ENCODE peak calls at places on chromosome 15, in four cellular contexts. One of them, this sample, is unnamed.

GRCh38 chr15:91853968-91854943 is 748 bp downstream of the SLCO3A1 start:
- DNase-seq in AG04450: no peak
- DNase-seq in astrocyte of the spinal cord: peak
- DNase-seq in pancreas: peak
- DNase-seq in this sample: peak

GRCh38 chr15:29268706-29269484 is 727 bp downstream of the NSMCE3 start:
- DNase-seq in AG04450: no peak
- DNase-seq in astrocyte of the spinal cord: peak
- DNase-seq in pancreas: peak
- DNase-seq in this sample: peak

GRCh38 chr15:78396976-78397375 is 41.0 kb upstream of the IREB2 start:
- DNase-seq in AG04450: no peak
- DNase-seq in astrocyte of the spinal cord: no peak
- DNase-seq in pancreas: peak
- DNase-seq in this sample: peak

GRCh38 chr15:29233566-29233965 is 36.1 kb downstream of the NSMCE3 start:
- DNase-seq in AG04450: no peak
- DNase-seq in astrocyte of the spinal cord: peak
- DNase-seq in pancreas: no peak
- DNase-seq in this sample: no peak

GRCh38 chr15:42275780-42276395 is 2.7 kb upstream of the TMEM87A start:
- DNase-seq in AG04450: no peak
- DNase-seq in astrocyte of the spinal cord: no peak
- DNase-seq in pancreas: no peak
- DNase-seq in this sample: peak

GRCh38 chr15:80578871-80579270 is 116.2 kb upstream of the ABHD17C start:
- DNase-seq in AG04450: no peak
- DNase-seq in astrocyte of the spinal cord: no peak
- DNase-seq in pancreas: no peak
- DNase-seq in this sample: no peak

GRCh38 chr15:48084759-48085420 is 35.9 kb upstream of the SLC24A5 start:
- DNase-seq in AG04450: no peak
- DNase-seq in astrocyte of the spinal cord: peak
- DNase-seq in pancreas: no peak
- DNase-seq in this sample: no peak

GRCh38 chr15:22887157-22887951 is 48.9 kb downstream of the NIPA2 start:
- DNase-seq in AG04450: peak
- DNase-seq in astrocyte of the spinal cord: peak
- DNase-seq in pancreas: no peak
- DNase-seq in this sample: peak

GRCh38 chr15:68031406-68031805 is 22.7 kb upstream of the PIAS1 start:
- DNase-seq in AG04450: no peak
- DNase-seq in astrocyte of the spinal cord: no peak
- DNase-seq in pancreas: no peak
- DNase-seq in this sample: no peak

GRCh38 chr15:83092309-83092976 is 15.0 kb upstream of the TM6SF1 start:
- DNase-seq in AG04450: peak
- DNase-seq in astrocyte of the spinal cord: no peak
- DNase-seq in pancreas: no peak
- DNase-seq in this sample: no peak

DNA sequence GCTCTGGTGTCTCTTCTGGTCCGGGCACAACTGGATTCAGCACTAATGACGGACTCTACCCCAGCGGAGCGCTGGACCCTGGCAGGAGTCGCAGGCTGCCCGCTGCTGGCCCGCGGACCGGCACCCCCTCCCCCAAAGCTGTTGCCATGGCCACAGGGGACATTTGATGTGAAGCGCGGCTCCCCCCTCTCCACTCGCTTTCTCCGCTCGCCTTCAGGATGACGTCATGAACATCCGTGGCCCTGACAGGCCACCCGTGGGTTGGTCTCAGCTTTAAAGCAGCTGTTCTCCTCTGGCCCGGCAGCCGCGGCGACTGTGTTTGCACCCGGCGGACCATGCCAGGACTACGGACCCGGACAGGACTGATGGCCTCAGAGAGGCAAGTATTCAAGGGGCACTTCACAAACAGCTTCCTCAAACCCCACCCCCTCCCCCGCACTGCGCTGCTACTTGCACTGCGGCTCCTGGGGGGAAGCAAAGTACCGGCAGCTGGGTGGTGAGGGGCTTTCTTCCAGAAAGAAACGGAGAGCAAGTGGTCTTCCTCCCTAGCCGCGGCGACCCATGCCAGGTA is 16.7 kb upstream of the AEN start:
- DNase-seq in AG04450: no peak
- DNase-seq in astrocyte of the spinal cord: no peak
- DNase-seq in pancreas: no peak
- DNase-seq in this sample: no peak
- H3K4me3 ChIP-seq in AG04450: no peak
- H3K4me3 ChIP-seq in astrocyte of the spinal cord: no peak
- H3K4me3 ChIP-seq in pancreas: peak
- H3K4me3 ChIP-seq in this sample: no peak

GRCh38 chr15:72154316-72154715 is 36.1 kb downstream of the SENP8 start:
- DNase-seq in AG04450: no peak
- DNase-seq in astrocyte of the spinal cord: no peak
- DNase-seq in pancreas: no peak
- DNase-seq in this sample: no peak

GRCh38 chr15:72153269-72153668 is 35.1 kb downstream of the SENP8 start:
- DNase-seq in AG04450: no peak
- DNase-seq in astrocyte of the spinal cord: no peak
- DNase-seq in pancreas: no peak
- DNase-seq in this sample: no peak

GRCh38 chr15:72156928-72157327 is 38.7 kb downstream of the SENP8 start:
- DNase-seq in AG04450: no peak
- DNase-seq in astrocyte of the spinal cord: no peak
- DNase-seq in pancreas: no peak
- DNase-seq in this sample: no peak

GRCh38 chr15:72155021-72155621 is 36.9 kb downstream of the SENP8 start:
- DNase-seq in AG04450: no peak
- DNase-seq in astrocyte of the spinal cord: peak
- DNase-seq in pancreas: peak
- DNase-seq in this sample: peak

DNA sequence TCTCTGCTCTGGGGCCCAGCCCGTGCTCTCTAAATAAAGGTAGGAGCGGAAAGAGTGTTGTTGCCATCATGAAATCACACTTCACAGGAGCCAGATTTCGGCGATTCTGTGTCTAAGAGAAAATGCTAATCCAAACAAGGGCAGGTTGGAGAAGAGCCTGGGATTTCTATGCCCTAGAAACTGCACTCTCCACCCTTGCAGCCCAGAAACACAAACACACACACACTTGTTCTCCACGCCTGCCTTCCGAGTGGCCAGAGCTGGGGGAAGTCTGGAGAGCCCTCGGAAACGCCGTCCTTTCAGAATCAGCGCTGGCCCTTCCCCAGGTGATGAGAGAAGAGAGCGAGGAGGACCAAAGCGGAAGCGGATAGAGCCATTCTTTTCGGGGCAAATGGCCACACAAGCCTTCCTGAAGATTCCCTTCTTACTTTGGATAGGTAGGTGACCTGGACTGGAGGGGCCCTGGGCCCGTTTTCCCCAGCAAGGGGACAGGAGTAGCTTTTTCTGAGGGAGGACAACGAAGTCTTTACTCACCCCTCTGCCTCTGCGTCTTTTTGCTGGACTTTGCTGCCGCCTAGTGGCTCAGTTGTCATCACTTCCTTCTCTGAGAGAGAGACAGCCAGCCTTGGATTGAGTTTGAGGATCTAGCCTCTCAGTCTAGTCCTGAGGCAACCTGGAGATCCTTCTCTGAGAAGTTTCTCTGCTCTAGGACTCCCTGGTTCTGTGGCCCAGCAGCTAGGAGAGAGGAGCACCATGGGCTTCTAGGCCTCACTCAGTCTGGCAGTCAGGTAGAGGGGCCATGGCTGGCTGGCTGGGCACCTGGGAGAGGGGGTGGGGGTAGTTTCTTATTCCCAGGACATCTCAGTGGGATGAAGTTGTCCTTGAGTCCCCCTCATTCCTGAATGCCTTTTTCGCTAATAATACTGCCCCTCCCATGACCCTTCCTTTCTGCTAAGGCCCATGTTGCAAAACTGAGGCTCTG is 37.7 kb downstream of the SENP8 start:
- DNase-seq in AG04450: peak
- DNase-seq in astrocyte of the spinal cord: peak
- DNase-seq in pancreas: peak
- DNase-seq in this sample: peak
- TF ChIP-seq CTCF in AG04450: peak
- TF ChIP-seq CTCF in astrocyte of the spinal cord: peak
- TF ChIP-seq CTCF in pancreas: peak
- TF ChIP-seq CTCF in this sample: peak

GRCh38 chr15:43775411-43775965 is 1.3 kb downstream of the ELL3 start:
- DNase-seq in AG04450: no peak
- DNase-seq in astrocyte of the spinal cord: peak
- DNase-seq in pancreas: peak
- DNase-seq in this sample: peak
- H3K4me3 ChIP-seq in AG04450: no peak
- H3K4me3 ChIP-seq in astrocyte of the spinal cord: no peak
- H3K4me3 ChIP-seq in pancreas: peak
- H3K4me3 ChIP-seq in this sample: no peak

GRCh38 chr15:36208868-36209582 is 370.4 kb upstream of the CDIN1 start:
- DNase-seq in AG04450: no peak
- DNase-seq in astrocyte of the spinal cord: peak
- DNase-seq in pancreas: no peak
- DNase-seq in this sample: peak
- TF ChIP-seq CTCF in AG04450: peak
- TF ChIP-seq CTCF in astrocyte of the spinal cord: peak
- TF ChIP-seq CTCF in pancreas: no peak
- TF ChIP-seq CTCF in this sample: peak

GRCh38 chr15:99098426-99098825 is 6.5 kb upstream of the SYNM start:
- DNase-seq in AG04450: no peak
- DNase-seq in astrocyte of the spinal cord: no peak
- DNase-seq in pancreas: no peak
- DNase-seq in this sample: no peak

GRCh38 chr15:99097441-99098410 is 7.2 kb upstream of the SYNM start:
- DNase-seq in AG04450: no peak
- DNase-seq in astrocyte of the spinal cord: no peak
- DNase-seq in pancreas: no peak
- DNase-seq in this sample: no peak

GRCh38 chr15:99096894-99097426 is 7.9 kb upstream of the SYNM start:
- DNase-seq in AG04450: no peak
- DNase-seq in astrocyte of the spinal cord: no peak
- DNase-seq in pancreas: no peak
- DNase-seq in this sample: no peak

GRCh38 chr15:99095626-99096025 is 9.3 kb upstream of the SYNM start:
- DNase-seq in AG04450: no peak
- DNase-seq in astrocyte of the spinal cord: no peak
- DNase-seq in pancreas: no peak
- DNase-seq in this sample: no peak

DNA sequence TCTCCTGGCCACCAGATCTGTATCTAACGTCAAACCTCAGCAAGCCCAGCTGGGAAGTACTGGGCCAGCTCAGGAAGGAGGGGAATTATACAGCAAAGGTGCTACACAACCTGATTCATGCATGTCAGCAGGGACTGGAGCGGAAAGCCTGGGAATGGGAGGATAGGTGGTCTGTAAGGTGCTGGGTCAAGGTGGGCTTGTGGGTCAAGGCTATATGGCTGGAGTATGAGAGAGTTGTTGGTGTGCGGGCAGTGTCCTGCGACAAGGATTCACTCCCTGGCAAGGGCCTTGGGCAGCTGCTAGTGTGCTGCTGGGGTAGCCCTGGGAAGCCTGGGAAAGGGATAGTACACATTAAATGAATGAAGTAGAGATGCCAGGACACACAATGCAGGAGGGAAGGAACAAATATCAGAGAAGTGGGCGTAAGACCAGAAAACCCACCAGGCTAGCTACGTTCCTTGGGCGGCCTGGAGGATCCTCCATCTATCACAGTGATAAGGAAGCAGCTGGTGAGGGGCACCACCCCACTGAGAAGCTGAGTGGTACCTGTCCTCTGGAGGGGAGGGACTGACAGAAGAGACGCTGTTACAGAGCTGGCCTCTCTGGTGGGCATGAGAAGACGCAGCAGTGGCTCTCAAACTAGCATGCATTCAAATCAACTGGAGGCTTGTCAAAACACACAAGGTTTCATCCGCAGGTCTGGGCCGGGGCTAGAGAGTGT is 8.5 kb upstream of the SYNM start:
- DNase-seq in AG04450: no peak
- DNase-seq in astrocyte of the spinal cord: no peak
- DNase-seq in pancreas: no peak
- DNase-seq in this sample: no peak
- H3K4me3 ChIP-seq in AG04450: no peak
- H3K4me3 ChIP-seq in astrocyte of the spinal cord: no peak
- H3K4me3 ChIP-seq in pancreas: no peak
- H3K4me3 ChIP-seq in this sample: no peak

GRCh38 chr15:95446854-95447253 is 883.6 kb upstream of the NR2F2 start:
- DNase-seq in AG04450: no peak
- DNase-seq in astrocyte of the spinal cord: no peak
- DNase-seq in pancreas: no peak
- DNase-seq in this sample: no peak

GRCh38 chr15:95447486-95447885 is 883.0 kb upstream of the NR2F2 start:
- DNase-seq in AG04450: no peak
- DNase-seq in astrocyte of the spinal cord: no peak
- DNase-seq in pancreas: no peak
- DNase-seq in this sample: no peak

GRCh38 chr15:95448531-95449210 is 881.8 kb upstream of the NR2F2 start:
- DNase-seq in AG04450: no peak
- DNase-seq in astrocyte of the spinal cord: no peak
- DNase-seq in pancreas: no peak
- DNase-seq in this sample: peak

GRCh38 chr15:95450413-95450812 is 880.1 kb upstream of the NR2F2 start:
- DNase-seq in AG04450: no peak
- DNase-seq in astrocyte of the spinal cord: no peak
- DNase-seq in pancreas: no peak
- DNase-seq in this sample: no peak

DNA sequence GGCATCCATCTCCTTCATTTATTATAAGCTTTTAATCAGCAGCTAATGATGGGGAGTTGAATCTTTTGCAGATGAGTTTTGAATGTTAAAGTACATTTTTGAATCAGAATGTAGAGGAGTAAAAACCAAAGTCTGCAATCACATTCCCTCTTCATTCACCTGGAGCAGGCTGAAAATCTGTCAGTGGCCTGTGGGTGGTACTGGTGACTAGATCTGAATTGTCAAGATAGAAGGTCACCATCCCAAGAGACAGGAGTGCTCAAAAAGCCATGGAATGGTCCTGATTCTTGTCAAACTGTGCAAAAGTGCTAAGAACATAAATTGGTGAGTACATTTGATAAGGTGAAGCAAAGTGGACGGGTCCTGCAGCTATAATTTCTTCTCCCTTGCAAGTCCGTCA is 881.3 kb upstream of the NR2F2 start:
- DNase-seq in AG04450: no peak
- DNase-seq in astrocyte of the spinal cord: no peak
- DNase-seq in pancreas: no peak
- DNase-seq in this sample: no peak
- TF ChIP-seq CTCF in AG04450: no peak
- TF ChIP-seq CTCF in astrocyte of the spinal cord: no peak
- TF ChIP-seq CTCF in pancreas: no peak
- TF ChIP-seq CTCF in this sample: no peak

DNA sequence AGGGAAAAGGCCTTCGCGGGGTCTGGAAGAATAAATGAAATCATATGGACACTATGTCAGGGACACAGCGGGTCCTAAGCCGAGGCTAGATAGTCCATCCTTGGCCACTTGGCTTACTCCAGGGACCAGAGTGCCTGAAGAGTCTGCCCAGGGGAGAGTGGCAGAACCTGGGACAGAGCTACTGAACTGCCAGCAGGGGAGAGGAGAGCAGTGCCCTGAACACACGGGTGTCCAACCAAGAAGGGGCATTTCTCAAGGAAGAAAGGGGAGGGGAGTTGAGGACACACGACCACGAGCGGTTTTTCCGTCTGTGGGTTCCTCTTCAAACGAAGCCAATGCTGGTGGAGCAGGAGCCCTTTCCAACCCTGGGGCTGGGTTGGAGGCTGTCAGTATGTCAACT is 1.0 kb downstream of the ACAN start:
- DNase-seq in AG04450: no peak
- DNase-seq in astrocyte of the spinal cord: no peak
- DNase-seq in pancreas: no peak
- DNase-seq in this sample: no peak
- H3K4me3 ChIP-seq in AG04450: no peak
- H3K4me3 ChIP-seq in astrocyte of the spinal cord: no peak
- H3K4me3 ChIP-seq in pancreas: no peak
- H3K4me3 ChIP-seq in this sample: peak